ENCODE peak calls at places on chromosomes 6 and 20, in six cellular contexts. G is GDM1; E is non-pigmented ciliary epithelial cell; U is activated CD8-positive, alpha-beta memory T cell treated with anti-CD3 and anti-CD28 coated beads, Interleukin-2, amount 10 ng/mL, durations not matched to agents 7 days and 5 days; F is stimulated activated CD4-positive, alpha-beta T cell treated with anti-CD3 and anti-CD28 coated beads, Interleukin-15, amount 100 ng/mL, for 1 hour; D is left lung. H is an unnamed sample.

GRCh38 chr6:112839525-112839961 is 492.4 kb downstream of the RFPL4B start:
- DNase-seq in D (no peak), E (peak; percentile 60), F (no peak), G (no peak), U (no peak), H (no peak)

GRCh38 chr6:147728903-147729302 is 220.4 kb downstream of the SAMD5 start:
- DNase-seq in E (no peak), D (no peak), F (no peak), G (no peak), U (no peak), H (no peak)

GRCh38 chr6:2614155-2614554 is 136.6 kb downstream of the MYLK4 start:
- DNase-seq in E (no peak), D (no peak), F (no peak), U (no peak), G (no peak), H (no peak)

GRCh38 chr6:2582268-2582667 is 168.5 kb downstream of the MYLK4 start:
- DNase-seq in D (no peak), E (no peak), G (no peak), U (no peak), F (no peak), H (no peak)

GRCh38 chr6:164927288-164928040 is 381.9 kb downstream of the C6orf118 start:
- DNase-seq in G (peak; percentile 29), E (peak; percentile 13), F (peak; percentile 47), U (peak; percentile 48), D (no peak), H (peak; percentile 82)

GRCh38 chr6:121436966-121437756 is 1.7 kb downstream of the GJA1 start:
- DNase-seq in G (peak; percentile 15), E (no peak), U (no peak), F (no peak), D (peak; percentile 51), H (peak; percentile 69)

GRCh38 chr20:57062696-57063270 is 203.7 kb downstream of the BMP7 start:
- DNase-seq in F (no peak), U (no peak), E (no peak), G (no peak), D (no peak), H (peak; percentile 21)

GRCh38 chr20:46838002-46838401 is 56.6 kb upstream of the EYA2 start:
- DNase-seq in D (no peak), G (no peak), U (no peak), E (no peak), F (no peak), H (no peak)

GRCh38 chr20:16236589-16237241 is 336.5 kb downstream of the KIF16B start:
- DNase-seq in U (no peak), F (no peak), E (no peak), G (no peak), D (no peak), H (no peak)

GRCh38 chr20:63941282-63942060 is 14.7 kb downstream of the UCKL1 start:
- DNase-seq in E (no peak), F (no peak), D (peak; percentile 76), G (no peak), U (peak; percentile 96), H (peak; percentile 42)

GRCh38 chr6:74318738-74319137 is 622.7 kb downstream of the CD109 start:
- DNase-seq in U (no peak), D (no peak), G (no peak), F (no peak), E (no peak), H (no peak)

GRCh38 chr20:32535953-32536823 is 48.9 kb downstream of the NOL4L start:
- DNase-seq in D (peak; percentile 62), G (peak; percentile 62), F (peak; percentile 54), U (peak; percentile 92), E (no peak), H (peak; percentile 90)

H was measured in pancreas.